ENCODE peak calls at places on chromosomes 6 and 20, in four cellular contexts. W is psoas muscle, H is brain microvascular endothelial cell, E is ascending aorta. D is an unnamed sample.

GRCh38 chr6:43203029-43203717 is 21.2 kb downstream of the CUL9 start:
- DNase-seq in H (no peak), E (no peak), W (no peak), D (no peak)

GRCh38 chr20:48638546-48638945 is 189.3 kb downstream of the PREX1 start:
- DNase-seq in W (no peak), H (peak; percentile 67), E (no peak), D (peak; percentile 29)

GRCh38 chr6:158489441-158489840 is 70.5 kb upstream of the TMEM181 start:
- DNase-seq in E (no peak), W (no peak), H (no peak), D (no peak)

GRCh38 chr6:7590918-7591302 is 912 bp downstream of the SNRNP48 start:
- DNase-seq in H (no peak), W (no peak), E (no peak), D (no peak)

GRCh38 chr20:14937021-14937420 is 599.6 kb upstream of the FLRT3 start:
- DNase-seq in H (no peak), E (no peak), W (no peak), D (no peak)

GRCh38 chr6:4714961-4715501 is 61.2 kb upstream of the CDYL start:
- DNase-seq in E (no peak), H (no peak), W (no peak), D (no peak)

GRCh38 chr6:41894366-41895299 is 542 bp downstream of the USP49 start:
- DNase-seq in H (no peak), E (no peak), W (no peak), D (no peak)

GRCh38 chr6:116330511-116330910 is 40.2 kb upstream of the DSE start:
- DNase-seq in W (no peak), H (no peak), E (no peak), D (no peak)

GRCh38 chr6:110542311-110543024 is 66.1 kb upstream of the SLC22A16 start:
- DNase-seq in W (no peak), E (peak; percentile 38), H (no peak), D (no peak)

GRCh38 chr6:135974416-135974815 is 122.9 kb downstream of the PDE7B start:
- DNase-seq in E (no peak), W (no peak), H (no peak), D (no peak)

GRCh38 chr20:59939052-59939878 is 840 bp downstream of the PPP1R3D start:
- DNase-seq in W (peak; percentile 25), E (no peak), H (no peak), D (no peak)

GRCh38 chr6:158856261-158856660 is 37.1 kb upstream of the EZR start:
- DNase-seq in W (no peak), H (no peak), E (no peak), D (no peak)

GRCh38 chr6:164124473-164124872 is 710.0 kb downstream of the QKI start:
- DNase-seq in W (no peak), H (no peak), E (no peak), D (no peak)

GRCh38 chr6:122663981-122664380 is 53.8 kb downstream of the PKIB start:
- DNase-seq in W (no peak), H (no peak), E (no peak), D (no peak)

GRCh38 chr20:63224272-63225081 is 8.5 kb upstream of the YTHDF1 start:
- DNase-seq in W (no peak), E (no peak), H (peak; percentile 27), D (peak; percentile 37)

GRCh38 chr6:88843040-88843439 is 120.4 kb downstream of the RNGTT start:
- DNase-seq in H (no peak), E (no peak), W (no peak), D (peak; percentile 69)

GRCh38 chr20:44019638-44020335 is 105.1 kb downstream of the TOX2 start:
- DNase-seq in H (no peak), E (no peak), W (no peak), D (no peak)

GRCh38 chr6:111712398-111712797 is 106.7 kb upstream of the TRAF3IP2 start:
- DNase-seq in W (no peak), H (peak; percentile 87), E (peak; percentile 59), D (peak; percentile 62)

GRCh38 chr6:3748208-3748701 is 3.3 kb downstream of the PXDC1 start:
- DNase-seq in H (peak; percentile 77), E (peak; percentile 91), W (peak; percentile 81), D (no peak)

GRCh38 chr6:137550527-137550926 is 56.3 kb upstream of the OLIG3 start:
- DNase-seq in E (no peak), W (no peak), H (no peak), D (no peak)

GRCh38 chr6:29825848-29826247 is 1.8 kb upstream of the HLA-G start:
- DNase-seq in W (no peak), H (no peak), E (no peak), D (no peak)

GRCh38 chr20:701401-702129 is 26.0 kb upstream of the SCRT2 start:
- DNase-seq in H (no peak), E (no peak), W (no peak), D (no peak)

GRCh38 chr6:166036321-166037105 is 131.1 kb downstream of the TBXT start:
- DNase-seq in H (no peak), W (no peak), E (no peak), D (no peak)

GRCh38 chr6:124854338-124854922 is 107.8 kb upstream of the RNF217 start:
- DNase-seq in H (no peak), W (no peak), E (no peak), D (no peak)

GRCh38 chr6:36428911-36429310 is 13.7 kb downstream of the PXT1 start:
- DNase-seq in W (no peak), E (no peak), H (no peak), D (no peak)

GRCh38 chr6:140256213-140256612 is 881.8 kb upstream of the CITED2 start:
- DNase-seq in W (no peak), E (no peak), H (no peak), D (peak; percentile 19)

GRCh38 chr6:144696610-144697376 is 411.7 kb downstream of the UTRN start:
- DNase-seq in W (no peak), E (no peak), H (no peak), D (no peak)

GRCh38 chr20:59783020-59784010 is 150.1 kb downstream of the SYCP2 start:
- DNase-seq in H (peak; percentile 42), W (peak; percentile 35), E (no peak), D (peak; percentile 11)

GRCh38 chr6:156953478-156954146 is 176.4 kb downstream of the ARID1B start:
- DNase-seq in H (peak; percentile 98), E (no peak), W (no peak), D (peak; percentile 96)

GRCh38 chr6:85449818-85450577 is at the start of gene NT5E:
- DNase-seq in E (peak; percentile 94), H (peak; percentile 63), W (peak; percentile 80), D (no peak)

GRCh38 chr6:166487148-166487547 is 99.3 kb downstream of the RAMACL start:
- DNase-seq in H (no peak), W (no peak), E (no peak), D (no peak)

GRCh38 chr6:170438861-170439260 is 114.2 kb downstream of the PSMB1 start:
- DNase-seq in W (no peak), H (no peak), E (peak; percentile 30), D (no peak)

GRCh38 chr6:170439366-170440351 is 113.4 kb downstream of the PSMB1 start:
- DNase-seq in W (peak; percentile 57), H (peak; percentile 28), E (peak; percentile 43), D (no peak)

GRCh38 chr6:170436209-170436809 is 116.8 kb downstream of the PSMB1 start:
- DNase-seq in E (no peak), H (no peak), W (no peak), D (no peak)

GRCh38 chr6:170438402-170438753 is 114.7 kb downstream of the PSMB1 start:
- DNase-seq in H (peak; percentile 100), W (peak; percentile 92), E (peak; percentile 82), D (peak; percentile 93)

DNA sequence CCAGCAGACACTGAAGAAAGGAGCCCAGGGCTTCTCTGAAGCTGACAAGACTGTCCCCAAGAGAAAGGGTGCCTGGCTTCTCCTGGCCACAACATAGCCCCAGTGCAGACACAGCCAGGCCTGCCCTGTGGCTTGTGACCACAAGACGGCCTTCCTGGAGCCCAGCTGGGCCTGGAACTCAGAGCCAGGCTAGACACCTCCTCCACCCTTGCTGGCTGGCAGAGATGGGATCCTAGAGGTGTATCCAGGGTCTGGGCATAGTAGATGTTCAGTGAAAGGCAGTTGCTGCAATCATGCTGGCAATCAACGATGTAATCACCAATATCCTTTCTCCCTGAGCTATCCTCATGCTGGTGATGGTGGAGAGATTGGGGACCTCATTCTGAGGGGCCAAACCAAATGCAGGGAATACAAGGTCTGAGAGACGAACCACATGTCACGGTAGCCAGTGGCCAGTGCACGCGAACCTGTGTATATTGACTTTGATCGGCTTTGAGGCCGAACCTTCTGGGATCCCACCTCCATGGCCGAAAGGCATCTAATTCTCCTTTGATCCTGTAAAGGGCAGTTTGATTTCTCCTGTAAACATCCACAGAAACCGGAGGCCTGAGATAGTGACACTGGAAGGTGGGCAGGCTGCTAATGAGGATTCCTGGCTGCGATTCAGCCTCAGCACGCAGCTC is 115.2 kb downstream of the PSMB1 start:
- DNase-seq in H (no peak), W (no peak), E (peak; percentile 51), D (no peak)
- H3K4me3 ChIP-seq in H (no peak overlapping the region), W (peak overlapping the region; percentile 55), E (no peak overlapping the region), D (no peak overlapping the region)

GRCh38 chr6:153059311-153059710 is 56.8 kb upstream of the MTRF1L start:
- DNase-seq in W (no peak), H (no peak), E (no peak), D (no peak)

GRCh38 chr6:153058909-153059308 is 56.4 kb upstream of the MTRF1L start:
- DNase-seq in E (no peak), H (no peak), W (no peak), D (no peak)

GRCh38 chr6:153058291-153058690 is 55.8 kb upstream of the MTRF1L start:
- DNase-seq in H (no peak), E (no peak), W (no peak), D (peak; percentile 46)

GRCh38 chr6:153062516-153062915 is 60.0 kb upstream of the MTRF1L start:
- DNase-seq in E (no peak), W (no peak), H (no peak), D (no peak)

DNA sequence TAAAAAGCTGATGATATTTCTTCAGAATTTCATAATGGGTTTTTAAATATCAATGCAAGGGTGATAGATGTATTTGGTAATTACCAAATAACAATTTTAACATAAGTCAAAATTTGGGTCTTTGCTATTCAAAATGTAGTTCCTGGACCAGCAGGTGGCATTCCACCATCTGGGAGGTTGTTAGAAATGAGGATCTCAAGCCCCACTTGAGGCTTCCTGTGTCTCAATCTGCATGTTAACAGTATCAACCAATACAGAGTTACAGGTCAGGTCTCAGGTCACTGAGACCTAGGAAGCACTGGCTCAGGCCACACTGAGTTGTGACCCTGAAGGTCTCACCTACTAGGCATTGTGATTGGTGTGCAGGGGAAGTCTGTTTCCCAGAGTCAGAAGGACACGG is 57.2 kb upstream of the MTRF1L start:
- DNase-seq in W (no peak), H (no peak), E (no peak), D (no peak)
- TF ChIP-seq CTCF in W (no peak), H (peak; percentile 35), E (no peak), D (no peak)

GRCh38 chr6:32908897-32909296 is 31.9 kb downstream of the HLA-DMB start:
- DNase-seq in W (no peak), H (no peak), E (no peak), D (no peak)
- H3K4me3 ChIP-seq in W (no peak overlapping the region), H (no peak overlapping the region), E (no peak overlapping the region), D (no peak overlapping the region)

DNA sequence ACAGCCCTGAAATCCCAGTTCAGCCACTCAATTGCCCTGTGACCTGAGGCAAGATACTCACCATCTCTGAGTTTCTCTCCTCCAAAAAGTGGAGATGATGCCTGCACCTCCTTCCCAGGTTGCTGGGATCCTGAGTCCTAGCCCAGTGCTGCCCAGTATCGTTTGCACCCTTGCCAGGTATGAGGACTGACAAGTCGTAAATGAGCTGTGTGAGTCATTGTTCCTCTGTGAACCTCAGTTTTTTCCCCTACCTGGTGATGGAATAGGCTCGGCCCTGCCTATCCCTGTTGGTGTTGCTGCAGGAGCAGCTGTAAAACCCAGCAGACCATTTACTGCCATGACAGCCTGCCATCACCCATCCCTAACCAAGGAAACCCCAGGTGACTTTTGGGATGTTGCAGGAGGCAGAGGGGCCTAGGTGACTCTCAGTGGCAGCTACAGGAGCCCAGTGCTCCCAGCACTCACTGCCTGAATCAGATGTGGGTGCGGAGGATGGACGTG is 229.3 kb downstream of the SYNDIG1 start:
- DNase-seq in H (no peak), E (no peak), W (no peak), D (no peak)
- TF ChIP-seq CTCF in H (no peak), E (no peak), W (no peak), D (no peak)

D was measured in astrocyte of the cerebellum.